ENCODE peak calls at places on chromosomes 3 and 15, in eight cellular contexts. D, I, E, B, P, F, Z and T are unnamed samples. For H3K9me3, the result is how much of the 10 kb centered on the place peaks cover.

GRCh38 chr15:52288051-52288942 is 7.3 kb downstream of the MYO5C start:
- DNase-seq in B (no peak), Z (peak), P (no peak), D (no peak), E (no peak), I (no peak), F (peak), T (no peak)

GRCh38 chr15:29571728-29572454 is 250.4 kb downstream of the TJP1 start:
- DNase-seq in B (no peak), E (peak), D (peak), F (no peak), Z (no peak), I (peak), P (no peak), T (no peak)

GRCh38 chr3:82100378-82100777 is 338.9 kb upstream of the GBE1 start:
- DNase-seq in P (no peak), I (peak), F (no peak), D (peak), E (peak), Z (peak), B (no peak), T (no peak)

GRCh38 chr15:83322061-83322460 is 37.6 kb upstream of the BNC1 start:
- DNase-seq in Z (no peak), D (no peak), F (no peak), P (no peak), I (no peak), B (no peak), E (no peak), T (no peak)

GRCh38 chr3:99013794-99014315 is 112.4 kb upstream of the DCBLD2 start:
- DNase-seq in F (no peak), B (no peak), I (no peak), D (no peak), P (no peak), Z (no peak), E (no peak), T (no peak)

GRCh38 chr3:125351814-125352456 is 23.2 kb downstream of the ZNF148 start:
- DNase-seq in F (no peak), B (no peak), Z (no peak), I (no peak), P (no peak), D (no peak), E (no peak), T (no peak)

GRCh38 chr3:147758786-147759185 is 349.6 kb downstream of the ZIC1 start:
- DNase-seq in Z (no peak), D (no peak), E (no peak), I (no peak), P (no peak), F (no peak), B (no peak), T (no peak)

GRCh38 chr15:62757535-62757934 is 285.0 kb upstream of the TPM1 start:
- DNase-seq in E (no peak), F (no peak), Z (no peak), B (no peak), I (no peak), P (no peak), D (no peak), T (no peak)

GRCh38 chr15:73571346-73571745 is 61.8 kb downstream of the NPTN start:
- DNase-seq in E (no peak), I (no peak), P (no peak), F (no peak), B (no peak), D (no peak), Z (no peak), T (no peak)

GRCh38 chr3:42120866-42121265 is 29.7 kb downstream of the TRAK1 start:
- DNase-seq in D (no peak), I (no peak), Z (no peak), B (no peak), P (no peak), F (no peak), E (no peak), T (no peak)

GRCh38 chr3:11582123-11582968 is 61.4 kb downstream of the VGLL4 start:
- DNase-seq in F (no peak), E (peak), P (peak), D (no peak), Z (no peak), B (peak), I (peak), T (peak)

GRCh38 chr3:184562875-184563568 is 1.4 kb downstream of the EPHB3 start:
- DNase-seq in I (peak), F (no peak), Z (no peak), B (peak), P (no peak), E (peak), D (no peak), T (no peak)

GRCh38 chr3:100269410-100270217 is 8.8 kb downstream of the TBC1D23 start:
- DNase-seq in P (no peak), I (no peak), F (peak), D (no peak), E (no peak), B (no peak), Z (no peak), T (no peak)

GRCh38 chr15:82159922-82160321 is 102.6 kb downstream of the EFL1 start:
- DNase-seq in E (peak), D (peak), Z (no peak), B (no peak), F (peak), P (no peak), I (no peak), T (no peak)

GRCh38 chr15:68775671-68776476 is 44.8 kb downstream of the ANP32A start:
- DNase-seq in I (peak), E (peak), Z (no peak), D (no peak), F (no peak), B (peak), P (peak), T (no peak)

GRCh38 chr15:68650901-68651709 is 72.3 kb downstream of the CORO2B start:
- DNase-seq in B (no peak), D (peak), P (no peak), E (peak), F (no peak), Z (peak), I (peak), T (no peak)

GRCh38 chr3:196513697-196514349 is 1.3 kb downstream of the SMCO1 start:
- DNase-seq in F (no peak), B (no peak), Z (no peak), D (no peak), P (no peak), I (no peak), E (no peak), T (no peak)

GRCh38 chr3:123365450-123366143 is 83.3 kb downstream of the ADCY5 start:
- DNase-seq in Z (no peak), B (no peak), P (no peak), E (peak), F (no peak), I (no peak), D (no peak), T (no peak)

GRCh38 chr15:91224750-91225380 is 124.8 kb downstream of the SV2B start:
- DNase-seq in B (no peak), Z (no peak), I (no peak), F (peak), P (no peak), D (peak), E (peak), T (peak)

GRCh38 chr3:123226549-123226948 is 24.8 kb downstream of the SEC22A start:
- DNase-seq in D (no peak), I (no peak), Z (no peak), F (no peak), E (no peak), P (no peak), B (no peak), T (no peak)

GRCh38 chr15:101372960-101373525 is 78.0 kb upstream of the SNRPA1 start:
- DNase-seq in B (no peak), I (no peak), P (no peak), E (no peak), Z (peak), D (no peak), F (no peak), T (no peak)

GRCh38 chr3:188687389-188687788 is 484.4 kb upstream of the TPRG1 start:
- DNase-seq in E (peak), P (no peak), F (no peak), Z (no peak), I (no peak), D (no peak), B (no peak), T (no peak)

GRCh38 chr15:68032672-68033071 is 21.4 kb upstream of the PIAS1 start:
- DNase-seq in F (no peak), P (no peak), Z (no peak), E (no peak), B (no peak), I (no peak), D (no peak), T (no peak)

GRCh38 chr3:183613366-183614293 is 21.8 kb upstream of the KLHL24 start:
- DNase-seq in E (no peak), D (no peak), Z (no peak), P (no peak), B (no peak), F (no peak), I (no peak), T (no peak)

GRCh38 chr3:88678747-88679146 is 428.7 kb upstream of the EPHA3 start:
- DNase-seq in P (no peak), I (no peak), F (no peak), D (no peak), E (no peak), Z (no peak), B (no peak), T (no peak)

GRCh38 chr3:125428216-125428830 is 53.2 kb upstream of the ZNF148 start:
- DNase-seq in P (peak), F (no peak), I (no peak), D (no peak), Z (no peak), E (no peak), B (no peak), T (no peak)

GRCh38 chr15:77599899-77600298 is 32.8 kb downstream of the LINGO1 start:
- DNase-seq in D (no peak), F (no peak), I (peak), E (peak), B (no peak), Z (no peak), P (peak), T (no peak)

GRCh38 chr3:165451671-165452070 is 255.5 kb upstream of the SLITRK3 start:
- DNase-seq in E (no peak), Z (no peak), D (no peak), B (no peak), I (no peak), P (no peak), F (no peak), T (no peak)

GRCh38 chr3:165444745-165445144 is 248.6 kb upstream of the SLITRK3 start:
- DNase-seq in Z (no peak), B (no peak), D (no peak), E (no peak), P (no peak), I (no peak), F (no peak), T (no peak)

GRCh38 chr3:165443664-165444063 is 247.5 kb upstream of the SLITRK3 start:
- DNase-seq in P (no peak), I (no peak), E (no peak), Z (no peak), D (no peak), B (no peak), F (no peak), T (no peak)

DNA sequence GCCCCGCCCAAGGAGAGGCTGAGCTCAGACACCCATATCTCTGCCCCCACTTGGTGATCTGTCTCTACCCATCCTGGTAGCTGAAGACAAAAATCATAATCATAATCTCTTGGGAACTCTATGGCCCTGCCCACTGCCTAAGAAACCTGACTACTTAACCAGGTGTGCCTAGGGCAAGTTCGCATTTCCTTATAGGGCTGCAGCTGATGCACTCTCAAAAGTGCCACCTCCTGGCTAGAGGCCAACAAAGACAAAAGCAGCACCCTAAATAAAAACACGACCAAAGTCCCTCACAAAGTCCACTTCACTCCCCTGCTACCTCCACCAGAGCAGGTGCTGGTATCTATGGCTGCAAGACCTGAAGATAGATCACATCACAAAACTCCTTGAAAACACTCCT is 250.4 kb upstream of the SLITRK3 start:
- DNase-seq in Z (no peak), P (no peak), B (no peak), I (no peak), D (no peak), E (no peak), F (no peak), T (no peak)
- H3K9me3 ChIP-seq in Z (under half), P (under half), B (under half), I (under half), D (under half), E (under half), F (under half), T (under half)

GRCh38 chr15:20358781-20359414 is 182.7 kb downstream of the GOLGA6L6 start:
- DNase-seq in B (no peak), P (no peak), E (no peak), I (no peak), F (no peak), Z (no peak), D (no peak), T (no peak)
- H3K9me3 ChIP-seq in B (under half), P (under half), E (half or more), I (under half), F (under half), Z (under half), D (under half), T (under half)

GRCh38 chr3:1515842-1516241 is 423.0 kb downstream of the CNTN6 start:
- DNase-seq in I (no peak), D (no peak), B (no peak), E (no peak), F (no peak), P (no peak), Z (no peak), T (no peak)
- H3K9me3 ChIP-seq in I (under half), D (under half), B (under half), E (under half), F (under half), P (under half), Z (under half), T (under half)

GRCh38 chr15:55741592-55742497 is 1.1 kb downstream of the PRTG start:
- DNase-seq in I (peak), B (no peak), F (no peak), Z (no peak), P (no peak), E (peak), D (no peak), T (no peak)
- H3K9me3 ChIP-seq in I (under half), B (under half), F (under half), Z (under half), P (under half), E (under half), D (under half), T (under half)

GRCh38 chr3:51176923-51177322 is 208.2 kb upstream of the MANF start:
- DNase-seq in I (no peak), Z (no peak), D (no peak), P (no peak), F (no peak), B (no peak), E (no peak), T (no peak)
- H3K9me3 ChIP-seq in I (under half), Z (under half), D (under half), P (under half), F (under half), B (under half), E (under half), T (under half)

DNA sequence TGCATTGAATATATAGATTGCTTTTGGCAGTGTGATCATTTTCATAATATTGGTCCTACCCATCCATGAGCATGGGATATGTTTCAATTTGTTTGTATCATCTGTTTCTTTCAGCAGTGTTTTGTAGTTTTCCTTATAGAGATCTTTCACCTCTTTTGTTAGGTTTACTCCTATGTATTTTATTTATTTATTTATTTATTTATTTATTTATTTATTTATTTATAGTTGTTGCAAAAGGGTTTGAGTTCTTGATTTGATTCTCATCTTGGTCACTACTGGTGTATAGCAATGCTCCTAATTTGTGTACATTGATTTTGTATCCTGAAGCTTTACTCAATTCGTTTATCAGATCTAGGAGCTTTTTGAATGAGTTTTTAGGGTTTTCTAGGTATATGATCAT is 478.2 kb downstream of the UNC13C start:
- DNase-seq in E (no peak), Z (no peak), D (no peak), P (no peak), F (no peak), I (no peak), B (no peak), T (no peak)
- H3K9me3 ChIP-seq in E (under half), Z (under half), D (under half), P (under half), F (under half), I (under half), B (under half), T (under half)

GRCh38 chr15:25065876-25066275 is 111.1 kb downstream of the SNRPN start:
- DNase-seq in B (no peak), D (no peak), I (no peak), P (no peak), E (no peak), Z (peak), F (no peak), T (no peak)
- H3K9me3 ChIP-seq in B (half or more), D (half or more), I (half or more), P (half or more), E (under half), Z (half or more), F (half or more), T (under half)

GRCh38 chr15:24746094-24746493 is 70.5 kb downstream of the NPAP1 start:
- DNase-seq in Z (no peak), B (no peak), E (no peak), P (no peak), D (no peak), I (no peak), F (no peak), T (no peak)
- H3K9me3 ChIP-seq in Z (under half), B (under half), E (under half), P (under half), D (under half), I (under half), F (under half), T (under half)

GRCh38 chr3:144942501-144943197 is 971.0 kb downstream of the DIPK2A start:
- DNase-seq in F (no peak), E (no peak), D (no peak), Z (no peak), P (no peak), I (no peak), B (no peak), T (no peak)

GRCh38 chr3:144948711-144949110 is 977.1 kb downstream of the DIPK2A start:
- DNase-seq in Z (no peak), D (no peak), P (no peak), B (no peak), I (no peak), F (no peak), E (no peak), T (no peak)

GRCh38 chr3:144942093-144942492 is 970.5 kb downstream of the DIPK2A start:
- DNase-seq in F (no peak), I (no peak), B (no peak), P (no peak), Z (no peak), E (no peak), D (no peak), T (no peak)

GRCh38 chr3:144947895-144948294 is 976.3 kb downstream of the DIPK2A start:
- DNase-seq in D (no peak), I (no peak), F (no peak), Z (no peak), P (no peak), E (no peak), B (no peak), T (peak)
- H3K9me3 ChIP-seq in D (under half), I (under half), F (under half), Z (under half), P (under half), E (under half), B (under half), T (under half)

GRCh38 chr15:27480141-27480530 is 509.2 kb downstream of the GABRG3 start:
- DNase-seq in F (no peak), D (no peak), Z (no peak), B (no peak), E (no peak), I (no peak), P (no peak), T (no peak)
- H3K9me3 ChIP-seq in F (under half), D (under half), Z (under half), B (under half), E (under half), I (under half), P (under half), T (under half)